ENCODE peak calls at places on chromosomes 6 and 20, in five cellular contexts. U is thyroid gland, T is uterus, S is sigmoid colon, P is spleen. J is an unnamed sample.
A peak's percentile ranks its signal among the peaks of the same experiment; 100 is the strongest.

GRCh38 chr20:22617160-22617559 is 32.8 kb upstream of the FOXA2 start:
- DNase-seq in U (no peak), T (no peak), S (no peak), P (no peak), J (peak; percentile 27)

GRCh38 chr20:8673116-8673515 is 395.8 kb upstream of the PLCB4 start:
- DNase-seq in U (no peak), T (no peak), S (no peak), P (no peak), J (no peak)

GRCh38 chr6:89610149-89610642 is 28.4 kb downstream of the LYRM2 start:
- DNase-seq in U (peak; percentile 61), T (peak; percentile 46), S (peak; percentile 79), P (peak; percentile 91), J (peak; percentile 66)

GRCh38 chr6:32847795-32848194 is 3.9 kb upstream of the PSMB8 start:
- DNase-seq in U (no peak), T (no peak), S (peak; percentile 34), P (no peak), J (no peak)

GRCh38 chr6:142521791-142522190 is 220.0 kb downstream of the ADGRG6 start:
- DNase-seq in U (no peak), T (no peak), S (no peak), P (no peak), J (no peak)

GRCh38 chr6:39083111-39083702 is 31.8 kb downstream of the SAYSD1 start:
- DNase-seq in U (no peak), T (no peak), S (no peak), P (no peak), J (no peak)

GRCh38 chr6:11586574-11586973 is 49.0 kb downstream of the TMEM170B start:
- DNase-seq in U (no peak), T (no peak), S (no peak), P (no peak), J (no peak)

GRCh38 chr20:60117040-60117439 is 158.8 kb downstream of the CDH26 start:
- DNase-seq in U (no peak), T (no peak), S (no peak), P (no peak), J (no peak)

GRCh38 chr20:41377275-41377674 is 10.7 kb upstream of the EMILIN3 start:
- DNase-seq in U (no peak), T (no peak), S (no peak), P (no peak), J (no peak)

GRCh38 chr6:53604623-53605190 is 59.8 kb upstream of the GCLC start:
- DNase-seq in U (no peak), T (no peak), S (no peak), P (no peak), J (no peak)

GRCh38 chr6:155340464-155341129 is 26.3 kb upstream of the TFB1M start:
- DNase-seq in U (no peak), T (no peak), S (no peak), P (no peak), J (no peak)

GRCh38 chr6:141677598-141678211 is 455.0 kb upstream of the GJE1 start:
- DNase-seq in U (no peak), T (no peak), S (no peak), P (no peak), J (no peak)

GRCh38 chr6:15433517-15433874 is 187.6 kb downstream of the JARID2 start:
- DNase-seq in U (no peak), T (no peak), S (no peak), P (no peak), J (no peak)

GRCh38 chr20:63441777-63442493 is 30.5 kb downstream of the KCNQ2 start:
- DNase-seq in U (peak; percentile 25), T (no peak), S (no peak), P (no peak), J (peak; percentile 74)

GRCh38 chr6:49327575-49327974 is 135.5 kb downstream of the MMUT start:
- DNase-seq in U (no peak), T (no peak), S (no peak), P (no peak), J (no peak)

GRCh38 chr6:79574636-79575035 is 37.4 kb upstream of the LCA5 start:
- DNase-seq in U (no peak), T (no peak), S (no peak), P (no peak), J (no peak)

GRCh38 chr6:112929661-112930060 is 582.5 kb downstream of the RFPL4B start:
- DNase-seq in U (no peak), T (no peak), S (no peak), P (no peak), J (no peak)

GRCh38 chr20:60115452-60115851 is 157.2 kb downstream of the CDH26 start:
- DNase-seq in U (no peak), T (no peak), S (no peak), P (no peak), J (peak; percentile 30)

GRCh38 chr6:27547157-27548075 is 74.5 kb upstream of the ZNF184 start:
- DNase-seq in U (no peak), T (no peak), S (no peak), P (no peak), J (no peak)

GRCh38 chr6:158213925-158214674 is 46.0 kb downstream of the GTF2H5 start:
- DNase-seq in U (peak; percentile 75), T (peak; percentile 43), S (peak; percentile 74), P (peak; percentile 83), J (peak; percentile 77)

GRCh38 chr6:139613496-139613895 is 239.0 kb upstream of the CITED2 start:
- DNase-seq in U (no peak), T (no peak), S (no peak), P (no peak), J (no peak)

GRCh38 chr6:42017021-42017643 is 33.2 kb upstream of the TAF8 start:
- DNase-seq in U (no peak), T (no peak), S (no peak), P (peak; percentile 67), J (peak; percentile 67)

GRCh38 chr6:41488392-41489129 is 57.6 kb upstream of the FOXP4 start:
- DNase-seq in U (peak; percentile 10), T (peak; percentile 73), S (no peak), P (peak; percentile 64), J (no peak)

GRCh38 chr6:159968295-159969203 is at the start of gene IGF2R:
- DNase-seq in U (peak; percentile 96), T (peak; percentile 90), S (peak; percentile 98), P (peak; percentile 99), J (peak; percentile 93)

GRCh38 chr6:154232013-154232920 is 124.3 kb downstream of the IPCEF1 start:
- DNase-seq in U (no peak), T (no peak), S (no peak), P (no peak), J (no peak)

GRCh38 chr6:167350731-167351655 is 26.1 kb downstream of the TTLL2 start:
- DNase-seq in U (peak; percentile 80), T (peak; percentile 70), S (peak; percentile 82), P (peak; percentile 90), J (peak; percentile 51)

GRCh38 chr6:157840261-157840660 is 17.2 kb downstream of the SNX9 start:
- DNase-seq in U (no peak), T (no peak), S (no peak), P (no peak), J (no peak)

GRCh38 chr6:151842816-151843215 is 35.3 kb downstream of the ESR1 start:
- DNase-seq in U (no peak), T (no peak), S (no peak), P (no peak), J (no peak)

GRCh38 chr6:34909484-34909883 is 20.4 kb downstream of the ANKS1A start:
- DNase-seq in U (no peak), T (no peak), S (no peak), P (no peak), J (no peak)
- H3K4me1 ChIP-seq in U (peaks cover 3% of the 10 kb centered on the region), T (no peaks in the 10 kb centered on the region), S (no peaks in the 10 kb centered on the region), P (peaks cover 77% of the 10 kb centered on the region), J (no peaks in the 10 kb centered on the region)

GRCh38 chr6:7674291-7674690 is 51.6 kb upstream of the BMP6 start:
- DNase-seq in U (peak; percentile 94), T (no peak), S (no peak), P (peak; percentile 39), J (no peak)
- TF ChIP-seq POLR2A in U (no peak), T (no peak), S (no peak), P (no peak), J (no peak)

GRCh38 chr20:4153661-4154238 is 138.4 kb upstream of the RNF24 start:
- DNase-seq in U (peak; percentile 12), T (no peak), S (peak; percentile 56), P (peak; percentile 62), J (no peak)

GRCh38 chr20:4151342-4151741 is 136.0 kb upstream of the RNF24 start:
- DNase-seq in U (no peak), T (no peak), S (no peak), P (no peak), J (no peak)

GRCh38 chr20:4153251-4153650 is 137.9 kb upstream of the RNF24 start:
- DNase-seq in U (peak; percentile 57), T (no peak), S (peak; percentile 41), P (peak; percentile 50), J (no peak)

GRCh38 chr20:4152696-4153235 is 137.4 kb upstream of the RNF24 start:
- DNase-seq in U (no peak), T (no peak), S (peak; percentile 38), P (no peak), J (no peak)

DNA sequence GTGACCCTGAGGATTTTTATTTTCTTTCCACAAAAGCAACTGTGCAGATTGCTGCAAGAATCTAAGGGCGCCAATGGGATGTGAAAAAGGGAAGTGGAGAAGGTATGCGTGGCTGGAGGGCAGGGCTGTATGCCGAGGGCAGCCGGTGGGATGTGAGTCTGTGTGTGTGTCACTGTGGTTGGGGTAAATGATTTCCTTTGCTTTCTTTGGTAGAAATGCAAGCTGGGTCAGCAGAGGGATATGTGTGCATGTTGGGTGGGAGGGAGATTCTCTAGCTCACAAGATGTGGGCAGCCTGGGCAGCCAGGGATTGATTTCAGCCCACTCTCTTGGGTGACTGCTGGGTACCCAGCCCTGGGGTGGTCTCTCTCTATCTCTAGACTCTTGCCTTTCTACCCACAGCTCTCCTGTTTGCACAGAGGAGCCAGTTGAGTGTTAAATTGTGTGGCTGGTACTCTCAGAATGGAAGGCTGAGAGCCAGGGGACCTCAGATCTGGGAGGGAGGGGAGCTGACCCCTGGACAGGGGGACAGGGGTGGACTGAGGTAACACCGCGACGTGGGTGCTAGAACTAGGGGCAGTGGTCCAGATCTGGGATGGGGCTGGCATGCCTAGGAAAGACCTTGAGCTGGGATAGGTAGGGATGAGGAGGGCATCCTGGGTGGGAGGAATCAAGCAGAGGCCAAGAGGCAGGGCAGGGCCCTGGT is 136.8 kb upstream of the RNF24 start:
- DNase-seq in U (no peak), T (no peak), S (peak; percentile 58), P (peak; percentile 67), J (no peak)
- H3K27ac ChIP-seq in U (no peak overlapping the region), T (no peak overlapping the region), S (no peak overlapping the region), P (no peak overlapping the region), J (no peak overlapping the region)

GRCh38 chr6:44052419-44053011 is 74.7 kb downstream of the MRPL14 start:
- DNase-seq in U (peak; percentile 46), T (no peak), S (peak; percentile 78), P (peak; percentile 51), J (peak; percentile 81)
- H3K4me1 ChIP-seq in U (peaks cover 31% of the 10 kb centered on the region), T (no peaks in the 10 kb centered on the region), S (no peaks in the 10 kb centered on the region), P (peaks cover 39% of the 10 kb centered on the region), J (peaks cover 15% of the 10 kb centered on the region)